ENCODE peak calls at places on chromosomes 12 and 14, in eight cellular contexts. J, K, Q, W, E, Y, N and F are unnamed samples. For H3K27me3 and H3K4me1, the result is how much of the 10 kb centered on the place peaks cover.

GRCh38 chr12:113130457-113131135 is 5.0 kb downstream of the RASAL1 start:
- DNase-seq in J (peak), K (no peak), Q (peak), W (no peak), E (no peak), Y (no peak), N (no peak), F (peak)

GRCh38 chr14:20988717-20989116 is 1.1 kb upstream of the METTL17 start:
- DNase-seq in J (peak), K (peak), Q (no peak), W (no peak), E (no peak), Y (no peak), N (no peak), F (no peak)

GRCh38 chr14:98022541-98023520 is 1225.6 kb downstream of the VRK1 start:
- DNase-seq in J (no peak), K (no peak), Q (peak), W (no peak), E (no peak), Y (no peak), N (no peak), F (no peak)

GRCh38 chr12:53071591-53072551 is 7.3 kb downstream of the SPRYD3 start:
- DNase-seq in J (peak), K (peak), Q (peak), W (peak), E (no peak), Y (no peak), N (no peak), F (no peak)

GRCh38 chr12:67732857-67733256 is 84.3 kb downstream of the DYRK2 start:
- DNase-seq in J (no peak), K (no peak), Q (no peak), W (peak), E (no peak), Y (no peak), N (no peak), F (no peak)

GRCh38 chr12:76329163-76329562 is 19.1 kb downstream of the BBS10 start:
- DNase-seq in J (peak), K (no peak), Q (peak), W (no peak), E (no peak), Y (no peak), N (no peak), F (no peak)

GRCh38 chr12:107441906-107442305 is 243.7 kb upstream of the PWP1 start:
- DNase-seq in J (peak), K (no peak), Q (no peak), W (no peak), E (no peak), Y (no peak), N (no peak), F (no peak)

GRCh38 chr12:11553871-11554533 is 95.5 kb upstream of the ETV6 start:
- DNase-seq in J (peak), K (no peak), Q (peak), W (no peak), E (peak), Y (peak), N (peak), F (peak)

DNA sequence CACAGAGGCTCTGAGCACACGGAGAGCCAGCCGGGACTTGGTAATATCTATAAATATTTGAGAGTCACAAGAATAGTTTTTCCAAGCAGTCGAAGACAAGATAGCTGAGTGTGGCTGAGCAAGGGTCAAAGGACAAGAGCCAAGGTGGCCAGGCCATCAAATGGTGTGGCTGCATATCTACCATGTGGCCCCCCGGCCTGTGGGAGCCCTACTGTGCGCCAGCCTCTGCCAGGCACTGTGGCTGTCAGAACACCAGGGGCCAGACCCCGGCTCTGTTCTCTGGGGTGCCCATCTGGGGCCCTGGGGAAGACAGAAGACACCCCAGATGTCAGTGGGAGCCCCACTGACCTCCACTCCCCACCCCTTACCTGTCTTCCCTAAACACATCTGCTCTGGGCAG is 22.7 kb downstream of the BEGAIN start:
- DNase-seq in J (no peak), K (no peak), Q (no peak), W (no peak), E (no peak), Y (no peak), N (no peak), F (no peak)
- H3K27me3 ChIP-seq in J (under half), K (under half), Q (under half), W (under half), E (half or more), Y (under half), N (under half), F (under half)

GRCh38 chr12:6205761-6206160 is 5.6 kb downstream of the CD9 start:
- DNase-seq in J (no peak), K (no peak), Q (no peak), W (no peak), E (no peak), Y (no peak), N (no peak), F (no peak)

GRCh38 chr12:6207254-6207942 is 7.2 kb downstream of the CD9 start:
- DNase-seq in J (peak), K (no peak), Q (no peak), W (no peak), E (no peak), Y (no peak), N (no peak), F (no peak)

GRCh38 chr12:6204533-6205143 is 4.4 kb downstream of the CD9 start:
- DNase-seq in J (no peak), K (no peak), Q (no peak), W (no peak), E (no peak), Y (no peak), N (no peak), F (peak)

GRCh38 chr12:6205144-6205539 is 4.9 kb downstream of the CD9 start:
- DNase-seq in J (no peak), K (peak), Q (peak), W (peak), E (no peak), Y (no peak), N (no peak), F (peak)

DNA sequence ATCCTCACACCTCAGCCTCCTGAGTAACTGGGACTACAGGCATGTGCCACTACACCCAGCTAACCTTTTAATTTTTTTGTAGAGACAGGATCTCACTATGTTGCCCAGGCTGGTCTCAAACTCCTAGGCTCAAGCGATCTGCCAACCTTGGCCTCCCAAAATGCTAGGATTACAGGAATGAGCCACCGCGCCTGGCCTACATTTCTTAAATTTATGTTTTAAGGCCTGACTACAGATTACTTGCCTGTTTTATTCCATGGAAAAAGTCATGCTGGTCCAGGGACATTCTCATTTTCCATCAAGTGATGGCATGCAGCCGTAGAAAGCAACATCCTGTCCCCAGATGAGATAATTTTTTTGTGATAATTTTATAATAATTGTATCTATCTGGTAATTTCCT is 6.1 kb downstream of the CD9 start:
- DNase-seq in J (no peak), K (no peak), Q (no peak), W (no peak), E (no peak), Y (no peak), N (no peak), F (no peak)
- H3K4me1 ChIP-seq in J (under half), K (under half), Q (under half), W (under half), E (half or more), Y (under half), N (under half), F (under half)

GRCh38 chr14:85533821-85534271 is 3.9 kb downstream of the FLRT2 start:
- DNase-seq in J (peak), K (peak), Q (peak), W (peak), E (no peak), Y (no peak), N (no peak), F (peak)

GRCh38 chr14:85534435-85534834 is 4.5 kb downstream of the FLRT2 start:
- DNase-seq in J (peak), K (peak), Q (no peak), W (peak), E (no peak), Y (no peak), N (no peak), F (peak)

GRCh38 chr14:85531594-85532391 is 1.8 kb downstream of the FLRT2 start:
- DNase-seq in J (peak), K (peak), Q (peak), W (peak), E (peak), Y (no peak), N (no peak), F (peak)

GRCh38 chr14:85532570-85532969 is 2.6 kb downstream of the FLRT2 start:
- DNase-seq in J (no peak), K (no peak), Q (no peak), W (no peak), E (no peak), Y (no peak), N (no peak), F (no peak)

GRCh38 chr14:85532981-85533820 is 3.3 kb downstream of the FLRT2 start:
- DNase-seq in J (peak), K (peak), Q (peak), W (peak), E (peak), Y (no peak), N (no peak), F (peak)
- H3K27me3 ChIP-seq in J (under half), K (under half), Q (under half), W (under half), E (half or more), Y (under half), N (under half), F (under half)

GRCh38 chr14:99524091-99524661 is 43.0 kb downstream of the CCNK start:
- DNase-seq in J (no peak), K (peak), Q (no peak), W (no peak), E (peak), Y (no peak), N (no peak), F (peak)
- H3K4me1 ChIP-seq in J (under half), K (under half), Q (under half), W (under half), E (half or more), Y (under half), N (under half), F (under half)

GRCh38 chr12:5432011-5432400 is at the start of gene NTF3:
- DNase-seq in J (peak), K (peak), Q (peak), W (no peak), E (no peak), Y (no peak), N (no peak), F (no peak)

GRCh38 chr12:5434647-5434968 is 2.7 kb downstream of the NTF3 start:
- DNase-seq in J (no peak), K (no peak), Q (no peak), W (no peak), E (no peak), Y (no peak), N (no peak), F (no peak)

GRCh38 chr12:5435161-5435560 is 3.3 kb downstream of the NTF3 start:
- DNase-seq in J (no peak), K (no peak), Q (no peak), W (no peak), E (no peak), Y (no peak), N (no peak), F (no peak)

GRCh38 chr12:5433840-5434646 is 2.1 kb downstream of the NTF3 start:
- DNase-seq in J (no peak), K (no peak), Q (peak), W (no peak), E (no peak), Y (no peak), N (no peak), F (no peak)

GRCh38 chr12:5433081-5433839 is 1.4 kb downstream of the NTF3 start:
- DNase-seq in J (peak), K (peak), Q (peak), W (no peak), E (no peak), Y (no peak), N (no peak), F (no peak)
- H3K27me3 ChIP-seq in J (under half), K (under half), Q (under half), W (under half), E (half or more), Y (under half), N (half or more), F (under half)

GRCh38 chr14:101812071-101812470 is 50.6 kb downstream of the PPP2R5C start:
- DNase-seq in J (no peak), K (no peak), Q (peak), W (no peak), E (no peak), Y (no peak), N (no peak), F (no peak)

GRCh38 chr14:101813171-101813759 is 51.8 kb downstream of the PPP2R5C start:
- DNase-seq in J (peak), K (no peak), Q (no peak), W (no peak), E (no peak), Y (no peak), N (no peak), F (no peak)

GRCh38 chr14:101808894-101809670 is 47.6 kb downstream of the PPP2R5C start:
- DNase-seq in J (peak), K (no peak), Q (no peak), W (no peak), E (no peak), Y (no peak), N (no peak), F (no peak)

GRCh38 chr14:101809671-101810514 is 48.4 kb downstream of the PPP2R5C start:
- DNase-seq in J (peak), K (peak), Q (peak), W (peak), E (peak), Y (peak), N (peak), F (peak)

DNA sequence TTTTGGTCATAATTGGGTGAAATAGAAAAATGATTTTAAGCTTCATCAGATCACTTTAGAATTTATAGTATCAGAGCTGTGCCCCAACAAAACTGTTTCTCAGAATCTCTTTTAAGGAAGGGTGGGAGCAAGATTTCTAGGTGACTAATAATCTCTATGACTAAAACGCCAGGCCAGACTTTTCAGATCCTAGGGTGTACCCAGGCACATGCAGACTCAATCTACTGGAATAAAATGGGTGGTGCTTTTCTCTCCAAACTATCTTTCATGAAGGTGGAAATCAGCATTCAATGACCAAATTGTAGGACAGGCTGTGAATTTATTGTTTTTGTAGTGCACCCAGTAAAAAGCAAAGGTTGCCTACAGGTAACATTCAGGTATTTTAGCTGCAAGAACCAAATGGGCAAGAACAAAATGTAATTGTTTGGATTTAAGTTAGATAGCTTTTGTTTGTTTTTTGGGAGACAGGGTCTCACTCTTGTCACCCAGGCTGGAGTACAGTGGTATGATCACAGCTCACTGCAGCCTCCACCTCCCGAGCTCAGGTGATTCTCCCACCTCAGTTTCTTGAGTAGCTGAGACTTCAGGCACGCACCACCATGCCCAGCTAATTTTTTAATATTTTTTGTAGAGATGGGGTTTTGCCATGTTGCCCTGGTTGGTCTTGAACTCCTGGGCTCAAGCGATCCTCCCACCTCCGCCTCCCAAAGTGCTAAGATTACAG is 49.5 kb downstream of the PPP2R5C start:
- DNase-seq in J (peak), K (no peak), Q (no peak), W (no peak), E (no peak), Y (no peak), N (no peak), F (no peak)
- H3K4me1 ChIP-seq in J (under half), K (under half), Q (under half), W (under half), E (half or more), Y (half or more), N (under half), F (under half)

DNA sequence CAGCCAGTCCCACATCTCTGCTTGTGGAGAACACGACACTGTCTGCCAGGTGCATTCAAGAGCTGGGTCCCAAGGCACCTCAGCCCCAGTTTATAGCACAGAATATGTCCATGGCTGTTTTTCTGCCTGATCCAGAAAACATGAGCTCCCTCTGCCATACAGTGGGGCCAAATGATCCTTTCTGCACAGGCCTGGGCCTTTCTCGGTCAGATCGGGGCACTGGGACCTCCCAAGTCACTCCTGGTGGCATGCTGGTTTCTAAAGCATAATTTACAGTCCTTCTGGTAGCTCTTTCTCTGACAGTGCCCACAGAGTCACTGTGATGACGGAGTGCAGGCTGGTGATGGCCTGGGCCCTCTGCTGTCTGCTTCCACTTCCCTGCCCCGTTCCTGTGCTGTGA is 99.2 kb downstream of the ADGRD1 start:
- DNase-seq in J (no peak), K (no peak), Q (no peak), W (no peak), E (no peak), Y (no peak), N (no peak), F (no peak)
- H3K27me3 ChIP-seq in J (under half), K (under half), Q (under half), W (under half), E (under half), Y (under half), N (under half), F (under half)

GRCh38 chr14:99237288-99237687 is 34.7 kb downstream of the BCL11B start:
- DNase-seq in J (no peak), K (no peak), Q (no peak), W (no peak), E (no peak), Y (no peak), N (no peak), F (no peak)
- H3K4me1 ChIP-seq in J (under half), K (under half), Q (under half), W (under half), E (under half), Y (half or more), N (under half), F (under half)

GRCh38 chr14:93914278-93914677 is 12.9 kb upstream of the FAM181A start:
- DNase-seq in J (no peak), K (no peak), Q (no peak), W (no peak), E (no peak), Y (no peak), N (no peak), F (no peak)

GRCh38 chr14:93917141-93917540 is 10.0 kb upstream of the FAM181A start:
- DNase-seq in J (no peak), K (no peak), Q (no peak), W (no peak), E (no peak), Y (no peak), N (no peak), F (no peak)

GRCh38 chr14:93915070-93915705 is 12.0 kb upstream of the FAM181A start:
- DNase-seq in J (no peak), K (no peak), Q (no peak), W (no peak), E (no peak), Y (no peak), N (no peak), F (no peak)

GRCh38 chr14:93916476-93916875 is 10.7 kb upstream of the FAM181A start:
- DNase-seq in J (no peak), K (no peak), Q (no peak), W (no peak), E (no peak), Y (no peak), N (no peak), F (no peak)

DNA sequence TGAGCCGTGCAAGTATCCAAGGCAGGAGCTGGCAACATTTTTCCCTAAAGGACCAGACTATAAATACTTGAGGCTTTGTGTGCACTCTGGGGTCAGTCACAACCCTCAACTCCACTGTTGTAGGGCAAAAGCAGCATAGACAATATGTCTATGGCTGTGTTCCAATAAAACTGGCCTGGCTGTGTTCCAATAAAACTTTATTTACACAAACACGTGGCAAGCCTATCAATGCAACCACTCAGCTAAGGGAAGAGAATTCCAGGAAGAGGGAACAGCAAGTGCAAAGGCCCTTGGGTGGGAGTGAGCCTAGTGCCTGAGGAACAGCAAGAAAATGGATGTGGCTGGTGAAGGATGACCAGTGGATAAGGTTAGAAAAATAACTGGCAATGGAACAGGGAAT is 11.3 kb upstream of the FAM181A start:
- DNase-seq in J (no peak), K (no peak), Q (no peak), W (no peak), E (no peak), Y (no peak), N (no peak), F (no peak)
- H3K27me3 ChIP-seq in J (under half), K (under half), Q (under half), W (under half), E (under half), Y (under half), N (under half), F (under half)

GRCh38 chr14:75299064-75299463 is 20.4 kb downstream of the FOS start:
- DNase-seq in J (peak), K (no peak), Q (peak), W (peak), E (no peak), Y (no peak), N (no peak), F (no peak)
- H3K4me1 ChIP-seq in J (under half), K (under half), Q (under half), W (under half), E (under half), Y (under half), N (under half), F (under half)